ENCODE peak calls at places on chromosomes 3 and 15, in eight cellular contexts. One of them, this sample, is unnamed.

GRCh38 chr15:33559207-33559890 is 248.6 kb downstream of the RYR3 start:
- DNase-seq in A549: no peak
- DNase-seq in vagina: no peak
- DNase-seq in lower lobe of right lung: no peak
- DNase-seq in fibroblast of pulmonary artery: no peak
- DNase-seq in mucosa of descending colon: no peak
- DNase-seq in neural progenitor cell: no peak
- DNase-seq in astrocyte of the spinal cord: no peak
- DNase-seq in this sample: no peak

GRCh38 chr15:75727031-75727531 is 14.4 kb upstream of the CSPG4 start:
- DNase-seq in mucosa of descending colon: peak; percentile 34
- DNase-seq in neural progenitor cell: no peak
- DNase-seq in lower lobe of right lung: peak; percentile 39
- DNase-seq in vagina: no peak
- DNase-seq in fibroblast of pulmonary artery: no peak
- DNase-seq in astrocyte of the spinal cord: no peak
- DNase-seq in A549: no peak
- DNase-seq in this sample: no peak

GRCh38 chr3:138803006-138803653 is 31.6 kb downstream of the PIK3CB start:
- DNase-seq in fibroblast of pulmonary artery: no peak
- DNase-seq in lower lobe of right lung: no peak
- DNase-seq in mucosa of descending colon: no peak
- DNase-seq in neural progenitor cell: no peak
- DNase-seq in astrocyte of the spinal cord: no peak
- DNase-seq in A549: no peak
- DNase-seq in vagina: no peak
- DNase-seq in this sample: no peak

GRCh38 chr3:151278223-151278622 is at the start of gene P2RY14:
- DNase-seq in vagina: no peak
- DNase-seq in lower lobe of right lung: no peak
- DNase-seq in neural progenitor cell: no peak
- DNase-seq in A549: no peak
- DNase-seq in fibroblast of pulmonary artery: no peak
- DNase-seq in astrocyte of the spinal cord: no peak
- DNase-seq in mucosa of descending colon: no peak
- DNase-seq in this sample: no peak

GRCh38 chr3:188323067-188323842 is 169.3 kb downstream of the LPP start:
- DNase-seq in astrocyte of the spinal cord: no peak
- DNase-seq in lower lobe of right lung: no peak
- DNase-seq in A549: no peak
- DNase-seq in mucosa of descending colon: no peak
- DNase-seq in fibroblast of pulmonary artery: no peak
- DNase-seq in vagina: no peak
- DNase-seq in neural progenitor cell: no peak
- DNase-seq in this sample: no peak

GRCh38 chr3:20405731-20406130 is 219.7 kb upstream of the SGO1 start:
- DNase-seq in A549: no peak
- DNase-seq in fibroblast of pulmonary artery: peak; percentile 83
- DNase-seq in vagina: no peak
- DNase-seq in neural progenitor cell: no peak
- DNase-seq in lower lobe of right lung: no peak
- DNase-seq in astrocyte of the spinal cord: peak; percentile 86
- DNase-seq in mucosa of descending colon: no peak
- DNase-seq in this sample: peak; percentile 68

GRCh38 chr3:47057212-47057671 is 77.8 kb downstream of the NBEAL2 start:
- DNase-seq in mucosa of descending colon: no peak
- DNase-seq in lower lobe of right lung: no peak
- DNase-seq in A549: no peak
- DNase-seq in neural progenitor cell: no peak
- DNase-seq in fibroblast of pulmonary artery: no peak
- DNase-seq in vagina: no peak
- DNase-seq in astrocyte of the spinal cord: peak; percentile 32
- DNase-seq in this sample: peak; percentile 45

GRCh38 chr3:17687585-17687984 is 54.8 kb downstream of the TBC1D5 start:
- DNase-seq in astrocyte of the spinal cord: no peak
- DNase-seq in mucosa of descending colon: no peak
- DNase-seq in A549: no peak
- DNase-seq in lower lobe of right lung: no peak
- DNase-seq in neural progenitor cell: no peak
- DNase-seq in vagina: no peak
- DNase-seq in fibroblast of pulmonary artery: no peak
- DNase-seq in this sample: no peak

GRCh38 chr3:151113342-151113741 is 27.9 kb downstream of the MED12L start:
- DNase-seq in A549: no peak
- DNase-seq in mucosa of descending colon: no peak
- DNase-seq in astrocyte of the spinal cord: no peak
- DNase-seq in vagina: no peak
- DNase-seq in fibroblast of pulmonary artery: no peak
- DNase-seq in neural progenitor cell: no peak
- DNase-seq in lower lobe of right lung: no peak
- DNase-seq in this sample: no peak

GRCh38 chr3:184077881-184078280 is 19.0 kb upstream of the HTR3E start:
- DNase-seq in vagina: no peak
- DNase-seq in mucosa of descending colon: no peak
- DNase-seq in lower lobe of right lung: no peak
- DNase-seq in fibroblast of pulmonary artery: no peak
- DNase-seq in neural progenitor cell: no peak
- DNase-seq in A549: no peak
- DNase-seq in astrocyte of the spinal cord: no peak
- DNase-seq in this sample: no peak

GRCh38 chr3:3295586-3295985 is 116.1 kb upstream of the CRBN start:
- DNase-seq in mucosa of descending colon: no peak
- DNase-seq in neural progenitor cell: no peak
- DNase-seq in fibroblast of pulmonary artery: no peak
- DNase-seq in A549: no peak
- DNase-seq in astrocyte of the spinal cord: no peak
- DNase-seq in lower lobe of right lung: no peak
- DNase-seq in vagina: no peak
- DNase-seq in this sample: no peak

GRCh38 chr3:177517906-177518305 is 320.6 kb upstream of the TBL1XR1 start:
- DNase-seq in neural progenitor cell: no peak
- DNase-seq in astrocyte of the spinal cord: no peak
- DNase-seq in vagina: no peak
- DNase-seq in A549: no peak
- DNase-seq in fibroblast of pulmonary artery: no peak
- DNase-seq in mucosa of descending colon: no peak
- DNase-seq in lower lobe of right lung: no peak
- DNase-seq in this sample: no peak

GRCh38 chr3:16448691-16449090 is 64.8 kb downstream of the RFTN1 start:
- DNase-seq in mucosa of descending colon: peak; percentile 70
- DNase-seq in astrocyte of the spinal cord: peak; percentile 98
- DNase-seq in neural progenitor cell: no peak
- DNase-seq in A549: peak; percentile 25
- DNase-seq in lower lobe of right lung: no peak
- DNase-seq in fibroblast of pulmonary artery: peak; percentile 92
- DNase-seq in vagina: peak; percentile 77
- DNase-seq in this sample: peak; percentile 95

GRCh38 chr3:79846148-79846933 is 78.5 kb upstream of the ROBO1 start:
- DNase-seq in lower lobe of right lung: no peak
- DNase-seq in A549: no peak
- DNase-seq in vagina: no peak
- DNase-seq in fibroblast of pulmonary artery: no peak
- DNase-seq in astrocyte of the spinal cord: no peak
- DNase-seq in mucosa of descending colon: no peak
- DNase-seq in neural progenitor cell: peak; percentile 24
- DNase-seq in this sample: no peak

GRCh38 chr15:84570164-84570692 is 30.6 kb upstream of the ZSCAN2 start:
- DNase-seq in fibroblast of pulmonary artery: peak; percentile 27
- DNase-seq in astrocyte of the spinal cord: peak; percentile 21
- DNase-seq in lower lobe of right lung: peak; percentile 76
- DNase-seq in vagina: no peak
- DNase-seq in neural progenitor cell: peak; percentile 33
- DNase-seq in mucosa of descending colon: peak; percentile 81
- DNase-seq in A549: peak; percentile 44
- DNase-seq in this sample: no peak

DNA sequence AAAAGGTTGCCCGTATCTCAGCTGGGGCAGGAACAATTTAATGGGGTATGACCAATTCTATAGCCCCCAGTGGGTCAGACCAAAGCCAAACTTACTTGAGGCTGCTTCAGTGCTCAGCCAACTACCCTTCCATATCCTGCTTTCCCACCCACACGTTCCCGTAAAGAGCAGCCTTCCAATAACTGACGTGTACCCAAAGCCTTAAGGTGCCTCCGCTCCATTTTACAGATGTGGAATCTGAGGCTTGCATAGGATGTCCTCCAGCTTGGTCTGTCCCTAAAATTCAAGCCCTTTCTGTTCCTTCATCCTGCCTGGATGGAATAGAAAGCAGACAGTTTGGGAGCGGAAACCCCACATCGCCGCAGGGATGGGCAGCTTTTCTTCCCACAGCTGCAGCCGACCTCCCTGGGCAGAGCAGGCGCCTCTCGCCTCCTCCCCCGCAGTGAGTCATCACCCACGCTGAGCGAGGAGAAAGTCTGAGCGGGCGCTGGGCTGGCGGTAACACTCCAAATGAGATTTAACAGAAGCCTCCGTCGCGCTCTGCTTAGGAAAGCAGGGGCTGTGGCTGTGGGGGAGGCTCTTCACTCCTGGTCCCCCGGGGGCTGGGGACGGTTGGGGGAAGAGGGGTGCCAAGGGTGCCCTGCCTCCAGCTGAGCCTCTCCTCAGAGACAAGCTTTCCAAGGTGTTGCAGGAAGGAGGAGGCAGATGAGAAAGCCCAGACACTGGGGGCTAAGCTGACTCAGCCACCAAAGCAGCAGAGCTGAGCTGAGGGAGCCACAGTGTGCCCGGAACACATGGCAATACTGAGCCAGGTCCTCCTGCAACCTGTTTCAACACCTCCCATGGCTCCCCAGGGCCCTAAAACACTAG is 57.8 kb upstream of the HRH1 start:
- DNase-seq in neural progenitor cell: peak; percentile 57
- DNase-seq in mucosa of descending colon: peak; percentile 62
- DNase-seq in vagina: no peak
- DNase-seq in astrocyte of the spinal cord: peak; percentile 96
- DNase-seq in A549: peak; percentile 88
- DNase-seq in lower lobe of right lung: peak; percentile 73
- DNase-seq in fibroblast of pulmonary artery: peak; percentile 93
- DNase-seq in this sample: peak; percentile 79
- H3K4me3 ChIP-seq in neural progenitor cell: peak overlapping the region; percentile 31
- H3K4me3 ChIP-seq in mucosa of descending colon: no peak overlapping the region
- H3K4me3 ChIP-seq in vagina: peak overlapping the region; percentile 29
- H3K4me3 ChIP-seq in astrocyte of the spinal cord: peak overlapping the region; percentile 25
- H3K4me3 ChIP-seq in A549: peak overlapping the region; percentile 16
- H3K4me3 ChIP-seq in lower lobe of right lung: peak overlapping the region; percentile 27
- H3K4me3 ChIP-seq in fibroblast of pulmonary artery: peak overlapping the region; percentile 41
- H3K4me3 ChIP-seq in this sample: peak overlapping the region; percentile 14

GRCh38 chr3:143769663-143770062 is 78.6 kb downstream of the SLC9A9 start:
- DNase-seq in fibroblast of pulmonary artery: peak; percentile 75
- DNase-seq in lower lobe of right lung: no peak
- DNase-seq in astrocyte of the spinal cord: peak; percentile 46
- DNase-seq in neural progenitor cell: no peak
- DNase-seq in A549: no peak
- DNase-seq in vagina: no peak
- DNase-seq in mucosa of descending colon: no peak
- DNase-seq in this sample: no peak

GRCh38 chr3:143764840-143765239 is 83.4 kb downstream of the SLC9A9 start:
- DNase-seq in A549: no peak
- DNase-seq in lower lobe of right lung: no peak
- DNase-seq in fibroblast of pulmonary artery: no peak
- DNase-seq in astrocyte of the spinal cord: no peak
- DNase-seq in mucosa of descending colon: no peak
- DNase-seq in neural progenitor cell: no peak
- DNase-seq in vagina: no peak
- DNase-seq in this sample: no peak

GRCh38 chr3:143757691-143758090 is 90.6 kb downstream of the SLC9A9 start:
- DNase-seq in vagina: no peak
- DNase-seq in lower lobe of right lung: no peak
- DNase-seq in mucosa of descending colon: no peak
- DNase-seq in A549: no peak
- DNase-seq in neural progenitor cell: no peak
- DNase-seq in fibroblast of pulmonary artery: no peak
- DNase-seq in astrocyte of the spinal cord: no peak
- DNase-seq in this sample: no peak

DNA sequence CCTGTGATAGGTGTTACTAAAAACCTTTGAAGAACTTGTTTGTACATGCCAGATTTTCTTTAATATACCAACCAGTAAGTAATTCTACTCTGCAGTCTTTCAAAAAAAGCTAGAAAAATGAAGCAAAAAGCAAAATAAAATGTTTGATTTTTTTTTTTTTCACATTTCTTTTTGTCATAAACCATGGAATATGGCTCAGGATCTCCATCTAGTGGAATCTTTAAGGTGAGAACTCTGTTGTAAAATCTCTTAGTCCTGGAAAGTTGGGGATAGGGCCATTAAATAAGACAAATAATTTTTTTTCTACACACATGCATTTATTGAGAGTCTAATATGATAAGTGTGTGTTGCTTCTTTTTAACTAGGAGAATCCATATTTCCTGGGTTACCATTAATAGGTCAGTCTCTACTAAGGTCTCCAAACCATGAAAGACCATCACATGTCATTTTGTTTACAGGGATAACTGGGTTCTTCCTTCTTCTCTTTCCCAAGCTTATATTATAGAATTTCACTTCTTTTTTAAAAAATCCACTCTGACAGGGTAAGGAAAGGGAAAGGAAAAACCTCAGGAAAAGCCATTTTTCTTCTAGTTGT is 84.6 kb downstream of the SLC9A9 start:
- DNase-seq in astrocyte of the spinal cord: peak; percentile 36
- DNase-seq in lower lobe of right lung: no peak
- DNase-seq in neural progenitor cell: peak; percentile 23
- DNase-seq in fibroblast of pulmonary artery: peak; percentile 45
- DNase-seq in mucosa of descending colon: no peak
- DNase-seq in A549: no peak
- DNase-seq in vagina: no peak
- DNase-seq in this sample: no peak
- TF ChIP-seq CTCF in astrocyte of the spinal cord: peak; percentile 48
- TF ChIP-seq CTCF in lower lobe of right lung: peak; percentile 25
- TF ChIP-seq CTCF in neural progenitor cell: peak; percentile 66
- TF ChIP-seq CTCF in fibroblast of pulmonary artery: peak; percentile 48
- TF ChIP-seq CTCF in mucosa of descending colon: no peak
- TF ChIP-seq CTCF in A549: peak; percentile 21
- TF ChIP-seq CTCF in vagina: no peak
- TF ChIP-seq CTCF in this sample: peak; percentile 38

DNA sequence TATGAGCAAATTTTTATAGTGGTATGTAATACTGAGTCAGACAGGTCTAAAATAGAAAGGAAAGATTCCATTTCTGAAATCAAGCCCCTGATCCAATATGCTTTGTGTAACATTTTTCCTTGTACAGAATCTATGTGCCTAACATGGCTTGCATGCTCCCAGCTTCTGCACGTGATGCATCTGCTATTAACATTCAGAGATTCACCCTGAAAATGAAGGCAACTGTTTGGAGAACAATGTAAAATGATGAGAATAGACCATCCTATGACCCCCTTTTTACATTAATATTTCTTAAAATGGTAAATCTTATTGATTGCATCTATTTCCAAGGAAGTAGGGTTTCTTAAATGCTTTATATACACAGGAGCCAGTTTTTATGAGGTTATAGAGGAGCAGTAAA is 531.7 kb downstream of the ZIC1 start:
- DNase-seq in neural progenitor cell: no peak
- DNase-seq in astrocyte of the spinal cord: no peak
- DNase-seq in lower lobe of right lung: no peak
- DNase-seq in A549: no peak
- DNase-seq in mucosa of descending colon: no peak
- DNase-seq in vagina: no peak
- DNase-seq in fibroblast of pulmonary artery: no peak
- DNase-seq in this sample: no peak
- H3K4me3 ChIP-seq in neural progenitor cell: peak overlapping the region; percentile 39
- H3K4me3 ChIP-seq in astrocyte of the spinal cord: no peak overlapping the region
- H3K4me3 ChIP-seq in lower lobe of right lung: no peak overlapping the region
- H3K4me3 ChIP-seq in A549: no peak overlapping the region
- H3K4me3 ChIP-seq in mucosa of descending colon: no peak overlapping the region
- H3K4me3 ChIP-seq in vagina: no peak overlapping the region
- H3K4me3 ChIP-seq in fibroblast of pulmonary artery: no peak overlapping the region
- H3K4me3 ChIP-seq in this sample: no peak overlapping the region

GRCh38 chr3:171453175-171453868 is 6.9 kb downstream of the TNIK start:
- DNase-seq in A549: no peak
- DNase-seq in mucosa of descending colon: no peak
- DNase-seq in vagina: no peak
- DNase-seq in neural progenitor cell: peak; percentile 82
- DNase-seq in lower lobe of right lung: no peak
- DNase-seq in astrocyte of the spinal cord: no peak
- DNase-seq in fibroblast of pulmonary artery: peak; percentile 18
- DNase-seq in this sample: no peak
- TF ChIP-seq CTCF in A549: peak; percentile 15
- TF ChIP-seq CTCF in mucosa of descending colon: no peak
- TF ChIP-seq CTCF in vagina: no peak
- TF ChIP-seq CTCF in neural progenitor cell: peak; percentile 85
- TF ChIP-seq CTCF in lower lobe of right lung: no peak
- TF ChIP-seq CTCF in astrocyte of the spinal cord: peak; percentile 45
- TF ChIP-seq CTCF in fibroblast of pulmonary artery: peak; percentile 27
- TF ChIP-seq CTCF in this sample: no peak